ENCODE peak calls at places on chromosomes 5 and 9, in nine cellular contexts. B is HCT116; D is Right ventricle myocardium superior; W is iPS-NIHi11; A is stimulated activated CD8-positive, alpha-beta memory T cell treated with anti-CD3 and anti-CD28 coated beads, Interleukin-12 subunit alpha, Interleukin-12 subunit beta, amount 100 ng/mL, for 1 hour; H is activated CD8-positive, alpha-beta memory T cell treated with anti-CD3 and anti-CD28 coated beads for 24 hours; Y is activated CD4-positive, alpha-beta T cell treated with anti-CD3 and anti-CD28 coated beads, Interleukin-2, amount 10 ng/mL, durations not matched to agents 7 days and 5 days; E is hepatic stellate cell; L is stimulated activated CD4-positive, alpha-beta T cell treated with anti-CD3 and anti-CD28 coated beads, TNF-alpha, amount 100 ng/mL, for 24 hours. M is an unnamed sample.

GRCh38 chr5:134818776-134819175 is 27.0 kb upstream of the C5orf24 start:
- DNase-seq in D (no peak), B (no peak), A (no peak), Y (no peak), W (no peak), E (no peak), L (no peak), H (no peak), M (no peak)

GRCh38 chr9:4297151-4297794 is 2.6 kb downstream of the GLIS3 start:
- DNase-seq in E (peak), Y (peak), D (peak), B (peak), A (no peak), W (peak), L (no peak), H (no peak), M (no peak)

GRCh38 chr5:154097031-154097430 is 58.3 kb downstream of the MFAP3 start:
- DNase-seq in A (no peak), W (peak), E (no peak), Y (peak), H (no peak), B (no peak), D (no peak), L (no peak), M (no peak)

GRCh38 chr9:91221332-91221731 is 140.4 kb downstream of the AUH start:
- DNase-seq in B (no peak), E (no peak), Y (no peak), H (no peak), L (no peak), D (no peak), W (no peak), A (no peak), M (no peak)

GRCh38 chr5:126462239-126463014 is 39.2 kb downstream of the GRAMD2B start:
- DNase-seq in D (no peak), Y (no peak), B (no peak), W (no peak), L (no peak), H (no peak), E (peak), A (no peak), M (no peak)

GRCh38 chr9:93814561-93814960 is 140.6 kb downstream of the BARX1 start:
- DNase-seq in A (no peak), H (no peak), B (no peak), E (peak), W (no peak), L (no peak), D (no peak), Y (no peak), M (no peak)

GRCh38 chr5:178143901-178144300 is 9.8 kb downstream of the NHP2 start:
- DNase-seq in W (no peak), Y (no peak), L (no peak), A (no peak), H (no peak), D (peak), E (no peak), B (no peak), M (no peak)

GRCh38 chr9:70012569-70012968 is 31.1 kb upstream of the MAMDC2 start:
- DNase-seq in Y (no peak), H (no peak), L (no peak), E (no peak), B (no peak), D (no peak), A (no peak), W (peak), M (no peak)

GRCh38 chr5:57937025-57937424 is 454.4 kb upstream of the ACTBL2 start:
- DNase-seq in H (no peak), D (no peak), Y (no peak), L (no peak), E (no peak), W (no peak), B (no peak), A (no peak), M (no peak)

GRCh38 chr9:21558627-21559401 is 76.7 kb upstream of the IFNE start:
- DNase-seq in A (no peak), H (no peak), L (no peak), D (no peak), E (no peak), W (no peak), B (no peak), Y (no peak), M (no peak)

GRCh38 chr5:1190915-1191314 is 10.5 kb upstream of the SLC6A19 start:
- DNase-seq in L (no peak), B (no peak), D (peak), H (no peak), W (no peak), A (no peak), E (no peak), Y (no peak), M (no peak)

GRCh38 chr9:14097215-14097614 is 216.7 kb downstream of the NFIB start:
- DNase-seq in E (no peak), A (no peak), H (no peak), Y (no peak), D (no peak), L (no peak), B (no peak), W (no peak), M (peak)

GRCh38 chr5:4584982-4585381 is 555.1 kb upstream of the ADAMTS16 start:
- DNase-seq in Y (no peak), L (no peak), E (no peak), H (no peak), B (no peak), D (no peak), W (no peak), A (no peak), M (no peak)

GRCh38 chr9:78994476-78994875 is 577.3 kb upstream of the TLE4 start:
- DNase-seq in L (no peak), B (no peak), H (no peak), Y (no peak), A (no peak), W (no peak), D (no peak), E (no peak), M (no peak)

GRCh38 chr5:164289526-164289925 is 784.1 kb downstream of the MAT2B start:
- DNase-seq in B (no peak), L (no peak), H (no peak), A (no peak), Y (no peak), E (no peak), D (no peak), W (no peak), M (no peak)

GRCh38 chr9:98598861-98599260 is 109.9 kb downstream of the GABBR2 start:
- DNase-seq in H (no peak), L (no peak), D (no peak), Y (no peak), E (no peak), B (no peak), W (no peak), A (no peak), M (no peak)

GRCh38 chr9:138020120-138020794 is 142.7 kb downstream of the CACNA1B start:
- DNase-seq in B (no peak), H (no peak), L (no peak), D (peak), A (no peak), E (no peak), W (no peak), Y (no peak), M (no peak)

GRCh38 chr5:76153271-76153670 is 70.1 kb downstream of the SV2C start:
- DNase-seq in B (no peak), A (no peak), L (no peak), D (no peak), Y (no peak), E (no peak), H (no peak), W (no peak), M (no peak)

GRCh38 chr9:4764033-4764432 is 23.0 kb upstream of the AK3 start:
- DNase-seq in E (no peak), D (no peak), W (no peak), A (no peak), B (no peak), L (no peak), H (no peak), Y (no peak), M (no peak)

GRCh38 chr5:66174338-66174737 is 30.2 kb downstream of the SREK1 start:
- DNase-seq in Y (peak), W (no peak), E (no peak), D (no peak), A (no peak), L (no peak), H (no peak), B (no peak), M (no peak)

GRCh38 chr9:92600742-92601261 is 65.0 kb upstream of the ECM2 start:
- DNase-seq in L (no peak), D (no peak), Y (no peak), A (no peak), B (no peak), E (peak), W (no peak), H (no peak), M (no peak)

GRCh38 chr5:148934895-148935400 is 108.5 kb downstream of the ADRB2 start:
- DNase-seq in L (no peak), H (no peak), D (no peak), A (no peak), Y (no peak), E (no peak), B (no peak), W (no peak), M (no peak)